ENCODE peak calls at places on chromosome 6, in ten cellular contexts. One of them, this sample, is unnamed.

GRCh38 chr6:33117826-33118277 is 42.1 kb downstream of the HLA-DPB1 start:
- DNase-seq in cerebellum: no peak
- DNase-seq in endodermal cell: peak
- DNase-seq in HFF-Myc: no peak
- DNase-seq in stomach: no peak
- DNase-seq in NCI-H2081 treated with DMSO at 0.1 percent for 48 hours: no peak
- DNase-seq in MM.1S: no peak
- DNase-seq in HS-5: no peak
- DNase-seq in T-helper 2 cell: no peak
- DNase-seq in foreskin fibroblast: no peak
- DNase-seq in this sample: no peak

GRCh38 chr6:41284726-41285125 is 1.8 kb downstream of the TREM1 start:
- DNase-seq in cerebellum: no peak
- DNase-seq in stomach: no peak
- DNase-seq in foreskin fibroblast: peak
- DNase-seq in HFF-Myc: no peak
- DNase-seq in endodermal cell: no peak
- DNase-seq in T-helper 2 cell: no peak
- DNase-seq in NCI-H2081 treated with DMSO at 0.1 percent for 48 hours: no peak
- DNase-seq in MM.1S: no peak
- DNase-seq in HS-5: no peak
- DNase-seq in this sample: no peak

GRCh38 chr6:39051399-39052122 is 3.0 kb downstream of the GLP1R start:
- DNase-seq in cerebellum: no peak
- DNase-seq in T-helper 2 cell: no peak
- DNase-seq in MM.1S: no peak
- DNase-seq in NCI-H2081 treated with DMSO at 0.1 percent for 48 hours: no peak
- DNase-seq in stomach: no peak
- DNase-seq in foreskin fibroblast: no peak
- DNase-seq in endodermal cell: no peak
- DNase-seq in HFF-Myc: no peak
- DNase-seq in HS-5: no peak
- DNase-seq in this sample: no peak

GRCh38 chr6:133312006-133312405 is 70.8 kb downstream of the EYA4 start:
- DNase-seq in NCI-H2081 treated with DMSO at 0.1 percent for 48 hours: no peak
- DNase-seq in HFF-Myc: no peak
- DNase-seq in stomach: no peak
- DNase-seq in HS-5: no peak
- DNase-seq in foreskin fibroblast: no peak
- DNase-seq in endodermal cell: no peak
- DNase-seq in T-helper 2 cell: no peak
- DNase-seq in cerebellum: no peak
- DNase-seq in MM.1S: no peak
- DNase-seq in this sample: no peak

GRCh38 chr6:93008385-93008784 is 411.0 kb downstream of the EPHA7 start:
- DNase-seq in endodermal cell: no peak
- DNase-seq in HS-5: no peak
- DNase-seq in cerebellum: no peak
- DNase-seq in MM.1S: no peak
- DNase-seq in HFF-Myc: no peak
- DNase-seq in stomach: no peak
- DNase-seq in T-helper 2 cell: no peak
- DNase-seq in foreskin fibroblast: no peak
- DNase-seq in NCI-H2081 treated with DMSO at 0.1 percent for 48 hours: no peak
- DNase-seq in this sample: no peak

GRCh38 chr6:24139080-24139479 is 13.1 kb downstream of the NRSN1 start:
- DNase-seq in foreskin fibroblast: no peak
- DNase-seq in stomach: no peak
- DNase-seq in endodermal cell: no peak
- DNase-seq in NCI-H2081 treated with DMSO at 0.1 percent for 48 hours: no peak
- DNase-seq in HS-5: no peak
- DNase-seq in HFF-Myc: no peak
- DNase-seq in cerebellum: no peak
- DNase-seq in T-helper 2 cell: no peak
- DNase-seq in MM.1S: no peak
- DNase-seq in this sample: no peak

GRCh38 chr6:71383891-71384489 is 95.4 kb downstream of the OGFRL1 start:
- DNase-seq in MM.1S: peak
- DNase-seq in T-helper 2 cell: no peak
- DNase-seq in stomach: no peak
- DNase-seq in HS-5: peak
- DNase-seq in foreskin fibroblast: peak
- DNase-seq in endodermal cell: no peak
- DNase-seq in NCI-H2081 treated with DMSO at 0.1 percent for 48 hours: no peak
- DNase-seq in cerebellum: peak
- DNase-seq in HFF-Myc: no peak
- DNase-seq in this sample: peak

GRCh38 chr6:125512621-125513020 is 210.9 kb upstream of the HDDC2 start:
- DNase-seq in NCI-H2081 treated with DMSO at 0.1 percent for 48 hours: no peak
- DNase-seq in T-helper 2 cell: no peak
- DNase-seq in HFF-Myc: no peak
- DNase-seq in stomach: no peak
- DNase-seq in foreskin fibroblast: no peak
- DNase-seq in MM.1S: peak
- DNase-seq in cerebellum: no peak
- DNase-seq in endodermal cell: no peak
- DNase-seq in HS-5: no peak
- DNase-seq in this sample: peak

GRCh38 chr6:26375270-26375669 is 7.6 kb upstream of the BTN2A2 start:
- DNase-seq in NCI-H2081 treated with DMSO at 0.1 percent for 48 hours: no peak
- DNase-seq in cerebellum: no peak
- DNase-seq in endodermal cell: peak
- DNase-seq in HFF-Myc: no peak
- DNase-seq in foreskin fibroblast: no peak
- DNase-seq in HS-5: no peak
- DNase-seq in stomach: no peak
- DNase-seq in T-helper 2 cell: no peak
- DNase-seq in MM.1S: no peak
- DNase-seq in this sample: no peak